ENCODE peak calls at places on chromosomes 16 and 17, in nine cellular contexts. H is central memory CD4-positive, alpha-beta T cell; C is psoas muscle; M is KG1; O is caudate nucleus; W is NCI-H1092; L is adipocyte; Y is activated gamma-delta T cell treated with Interleukin-2 at 50 U/mL for 16 hours; F is brain pericyte. I is an unnamed sample.

GRCh38 chr16:77213542-77214108 is 14.4 kb downstream of the SYCE1L start:
- DNase-seq in M (no peak), O (no peak), F (no peak), Y (no peak), H (no peak), L (peak; percentile 31), W (no peak), C (no peak), I (no peak)

GRCh38 chr17:42179911-42180410 is 981 bp downstream of the KCNH4 start:
- DNase-seq in H (peak; percentile 18), O (no peak), L (peak; percentile 69), F (no peak), Y (no peak), W (peak; percentile 47), C (peak; percentile 41), M (no peak), I (peak; percentile 43)

GRCh38 chr17:65584604-65585521 is 23.4 kb upstream of the AXIN2 start:
- DNase-seq in L (peak; percentile 41), W (no peak), H (no peak), O (no peak), M (no peak), F (no peak), C (peak; percentile 50), Y (no peak), I (no peak)

GRCh38 chr17:78689029-78689428 is 93.0 kb downstream of the CYTH1 start:
- DNase-seq in L (no peak), W (no peak), F (no peak), C (no peak), O (no peak), M (no peak), Y (no peak), H (no peak), I (no peak)

GRCh38 chr17:28585891-28586290 is 9.2 kb upstream of the ALDOC start:
- DNase-seq in W (no peak), L (no peak), Y (no peak), M (no peak), O (no peak), C (no peak), F (no peak), H (no peak), I (no peak)

GRCh38 chr16:3645504-3646347 is 8.8 kb upstream of the DNASE1 start:
- DNase-seq in F (no peak), Y (no peak), O (no peak), H (no peak), M (no peak), C (no peak), W (no peak), L (no peak), I (peak; percentile 23)

GRCh38 chr17:76419576-76420245 is 33.2 kb downstream of the UBE2O start:
- DNase-seq in Y (no peak), L (no peak), W (no peak), H (no peak), M (no peak), C (no peak), F (no peak), O (no peak), I (no peak)

GRCh38 chr16:16780588-16780987 is 401.6 kb downstream of the NPIPA7 start:
- DNase-seq in C (no peak), Y (no peak), M (no peak), L (no peak), H (no peak), W (no peak), F (no peak), O (no peak), I (no peak)

GRCh38 chr16:54286330-54287017 is at the start of gene IRX3:
- DNase-seq in O (no peak), F (peak; percentile 16), Y (no peak), C (peak; percentile 69), L (peak; percentile 98), H (no peak), W (peak; percentile 86), M (no peak), I (peak; percentile 67)